ENCODE peak calls at places on chromosomes 4 and X, in nine cellular contexts. L is tibial nerve, X is GM10248, K is HepG2, Z is transverse colon, P is right lobe of liver, D is AG04450, U is type B pancreatic cell, G is spleen. R is an unnamed sample.
A peak's percentile ranks its signal among the peaks of the same experiment; 100 is the strongest.

GRCh38 chr4:101242441-101242840 is 104.9 kb downstream of the PPP3CA start:
- DNase-seq in Z (no peak), L (no peak), G (no peak), X (no peak), D (no peak), K (no peak), P (no peak), U (no peak), R (no peak)

GRCh38 chrX:10176121-10177003 is 19.6 kb downstream of the CLCN4 start:
- DNase-seq in P (peak; percentile 60), Z (no peak), L (no peak), U (no peak), G (no peak), D (no peak), K (no peak), X (no peak), R (no peak)

GRCh38 chrX:11770320-11770719 is 12.3 kb downstream of the MSL3 start:
- DNase-seq in Z (peak; percentile 28), X (peak; percentile 65), U (no peak), L (no peak), P (no peak), K (peak; percentile 23), G (peak; percentile 81), D (no peak), R (no peak)

GRCh38 chr4:126935784-126936183 is 697.0 kb upstream of the INTU start:
- DNase-seq in L (no peak), G (no peak), D (no peak), K (no peak), Z (no peak), P (no peak), X (no peak), U (no peak), R (no peak)

GRCh38 chrX:130874751-130875150 is 28.3 kb downstream of the ENOX2 start:
- DNase-seq in D (no peak), L (no peak), U (no peak), X (no peak), Z (no peak), G (no peak), P (no peak), K (no peak), R (no peak)

GRCh38 chr4:172521171-172521570 is 647.4 kb upstream of the GALNT7 start:
- DNase-seq in X (no peak), Z (no peak), G (no peak), D (no peak), L (no peak), K (no peak), U (no peak), P (no peak), R (no peak)

GRCh38 chrX:39497717-39498265 is 600.0 kb downstream of the BCOR start:
- DNase-seq in D (no peak), G (no peak), K (no peak), Z (no peak), L (no peak), X (no peak), U (no peak), P (no peak), R (no peak)

GRCh38 chr4:147370473-147370872 is 110.4 kb upstream of the EDNRA start:
- DNase-seq in D (no peak), Z (no peak), K (no peak), P (no peak), U (no peak), L (no peak), G (no peak), X (no peak), R (no peak)

GRCh38 chrX:46912098-46912672 is at the start of gene JADE3:
- DNase-seq in U (peak; percentile 78), X (peak; percentile 41), Z (peak; percentile 79), G (peak; percentile 85), D (no peak), L (peak; percentile 42), K (peak; percentile 55), P (peak; percentile 84), R (peak; percentile 15)

GRCh38 chr4:173243321-173243720 is 74.7 kb downstream of the GALNT7 start:
- DNase-seq in P (no peak), X (no peak), L (no peak), G (no peak), D (peak; percentile 39), K (no peak), Z (no peak), U (no peak), R (no peak)

GRCh38 chr4:173490817-173491518 is 39.1 kb downstream of the HAND2 start:
- DNase-seq in X (no peak), Z (no peak), U (no peak), D (peak; percentile 26), K (peak; percentile 68), P (no peak), L (no peak), G (no peak), R (no peak)

GRCh38 chr4:8700576-8700975 is 108.0 kb downstream of the CPZ start:
- DNase-seq in K (no peak), X (no peak), U (peak; percentile 60), G (peak; percentile 54), P (peak; percentile 26), Z (peak; percentile 3), D (no peak), L (no peak), R (no peak)

GRCh38 chr4:124181045-124181444 is 531.5 kb downstream of the ANKRD50 start:
- DNase-seq in G (no peak), U (no peak), P (no peak), Z (no peak), D (no peak), X (no peak), K (no peak), L (no peak), R (no peak)

GRCh38 chr4:74230902-74231499 is 73.1 kb downstream of the MTHFD2L start:
- DNase-seq in L (no peak), Z (peak; percentile 74), P (no peak), X (no peak), U (no peak), G (no peak), D (no peak), K (no peak), R (no peak)

GRCh38 chrX:119488749-119489148 is 20.5 kb downstream of the SLC25A5 start:
- DNase-seq in D (no peak), K (peak; percentile 27), Z (peak; percentile 73), U (no peak), G (no peak), L (peak; percentile 26), P (peak; percentile 62), X (peak; percentile 34), R (no peak)

GRCh38 chr4:1767770-1768366 is 25.2 kb upstream of the FGFR3 start:
- DNase-seq in U (no peak), K (peak; percentile 76), G (no peak), D (no peak), X (peak; percentile 68), Z (peak; percentile 45), L (no peak), P (no peak), R (no peak)

GRCh38 chrX:120769576-120770341 is 105.9 kb downstream of the CT47B1 start:
- DNase-seq in D (no peak), K (peak; percentile 59), Z (no peak), L (no peak), U (no peak), P (no peak), G (no peak), X (peak; percentile 19), R (no peak)

GRCh38 chrX:46326161-46326560 is 219.1 kb downstream of the ZNF674 start:
- DNase-seq in G (no peak), L (no peak), U (no peak), X (no peak), D (no peak), K (no peak), Z (no peak), P (no peak), R (no peak)

GRCh38 chr4:38560763-38561558 is 103.0 kb upstream of the KLF3 start:
- DNase-seq in G (no peak), U (no peak), X (peak; percentile 73), Z (no peak), L (no peak), D (no peak), P (no peak), K (no peak), R (no peak)

DNA sequence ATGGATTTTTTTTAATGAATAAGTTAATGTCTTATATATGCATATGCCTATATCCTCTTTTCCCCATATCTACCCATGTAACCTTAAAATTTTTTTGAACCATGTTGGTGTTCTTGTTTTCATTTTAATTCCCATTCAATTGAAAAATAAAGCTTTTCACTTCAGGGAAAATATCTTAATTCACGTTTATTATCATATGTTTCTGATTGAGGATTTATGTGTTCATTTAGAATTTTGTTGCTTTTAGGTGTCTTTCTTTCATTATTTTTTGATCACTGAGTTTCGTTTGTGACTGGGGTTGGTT is 29.1 kb downstream of the HADH start:
- DNase-seq in U (no peak), G (no peak), K (no peak), P (no peak), L (no peak), D (no peak), X (no peak), Z (no peak), R (no peak)
- TF ChIP-seq CTCF in U (peak; percentile 26), G (no peak), K (no peak), P (no peak), L (no peak), D (no peak), X (no peak), Z (no peak), R (peak; percentile 6)

DNA sequence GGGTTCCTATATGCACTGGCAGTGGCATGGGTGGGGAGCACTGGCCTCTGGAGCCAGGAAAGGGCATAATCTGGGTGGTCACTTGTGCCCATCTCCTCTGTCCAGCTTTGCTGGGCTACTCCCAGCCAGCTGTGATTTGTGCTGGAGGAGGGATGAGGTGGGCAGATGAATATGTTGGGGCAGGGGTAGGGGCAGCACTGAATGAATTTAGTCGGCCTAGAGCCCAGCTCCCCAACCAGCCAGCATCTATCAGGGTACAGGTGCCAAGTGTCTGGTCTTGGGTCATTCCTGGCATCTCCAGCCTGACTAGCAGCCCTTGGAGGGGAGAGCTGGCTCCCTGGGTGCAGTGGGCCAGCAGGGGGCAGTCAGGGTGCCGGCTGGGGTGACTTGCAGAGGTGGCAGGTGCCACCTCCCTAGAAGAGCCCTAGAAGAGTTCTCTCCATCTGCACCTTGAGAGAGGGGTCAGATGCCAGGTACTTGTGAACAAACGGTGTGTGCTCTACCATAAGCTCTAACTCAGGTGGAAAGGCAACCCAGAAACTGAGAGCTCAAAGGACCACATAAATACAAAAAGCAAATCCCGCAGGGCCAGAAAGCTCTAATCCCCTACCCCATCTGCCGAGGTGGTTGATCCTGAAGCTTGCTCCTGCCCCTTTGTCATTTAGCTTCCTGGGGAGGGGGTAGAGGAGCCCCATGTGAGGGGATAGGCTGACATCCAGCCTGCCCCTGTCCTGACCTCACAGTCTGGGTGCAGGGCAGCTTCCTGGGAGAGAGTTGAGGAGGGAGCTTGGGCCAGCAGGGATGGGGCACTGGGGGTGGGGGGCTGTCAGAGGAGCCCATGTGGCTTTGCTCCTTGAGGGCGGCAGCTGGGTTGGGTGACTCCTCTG is 2.2 kb downstream of the SORCS2 start:
- DNase-seq in G (peak; percentile 51), K (no peak), X (no peak), U (peak; percentile 62), D (no peak), Z (no peak), L (peak; percentile 36), P (peak; percentile 53), R (no peak)
- TF ChIP-seq CTCF in G (no peak), K (peak; percentile 63), X (peak; percentile 24), U (peak; percentile 63), D (peak; percentile 60), Z (peak; percentile 9), L (peak; percentile 45), P (peak; percentile 56), R (peak; percentile 22)

GRCh38 chr4:21469438-21470032 is 479.0 kb downstream of the KCNIP4 start:
- DNase-seq in K (peak; percentile 11), L (no peak), U (no peak), D (no peak), Z (no peak), P (no peak), X (peak; percentile 7), G (no peak), R (no peak)
- TF ChIP-seq CTCF in K (peak; percentile 52), L (no peak), U (peak; percentile 80), D (peak; percentile 23), Z (peak; percentile 46), P (peak; percentile 55), X (peak; percentile 39), G (no peak), R (no peak)

GRCh38 chrX:110987292-110987691 is 108.7 kb upstream of the PAK3 start:
- DNase-seq in L (no peak), D (no peak), X (no peak), U (no peak), Z (no peak), G (no peak), K (no peak), P (no peak), R (no peak)
- TF ChIP-seq CTCF in L (no peak), D (peak; percentile 11), X (no peak), U (peak; percentile 34), Z (no peak), G (no peak), K (no peak), P (no peak), R (no peak)

R was measured in natural killer cell.